ENCODE peak calls at places on chromosomes 2 and 18, in six cellular contexts. X is HCT116, Y is IMR-90, L is neuronal stem cell, R is psoas muscle, O is hepatocyte. M is an unnamed sample.
A peak's percentile ranks its signal among the peaks of the same experiment; 100 is the strongest.

GRCh38 chr18:41391616-41392610 is 563.1 kb upstream of the PIK3C3 start:
- DNase-seq in X (no peak), Y (peak; percentile 70), L (peak; percentile 51), R (peak; percentile 12), O (peak; percentile 85), M (peak; percentile 28)

GRCh38 chr2:112640800-112641675 is 4.7 kb upstream of the SLC20A1 start:
- DNase-seq in X (no peak), Y (peak; percentile 96), L (no peak), R (no peak), O (no peak), M (no peak)

GRCh38 chr2:185978634-185979405 is 240.2 kb downstream of the FSIP2 start:
- DNase-seq in X (peak; percentile 35), Y (peak; percentile 4), L (no peak), R (no peak), O (peak; percentile 10), M (no peak)

GRCh38 chr18:63831080-63831788 is 56.0 kb downstream of the SERPINB7 start:
- DNase-seq in X (no peak), Y (peak; percentile 84), L (no peak), R (no peak), O (no peak), M (no peak)

GRCh38 chr2:67522154-67522553 is 125.0 kb downstream of the ETAA1 start:
- DNase-seq in X (no peak), Y (no peak), L (no peak), R (no peak), O (no peak), M (no peak)

GRCh38 chr2:38517284-38517683 is 85.4 kb downstream of the HNRNPLL start:
- DNase-seq in X (no peak), Y (no peak), L (no peak), R (no peak), O (no peak), M (no peak)

GRCh38 chr2:26922638-26923466 is 47.6 kb upstream of the MAPRE3 start:
- DNase-seq in X (peak; percentile 47), Y (peak; percentile 6), L (no peak), R (peak; percentile 34), O (peak; percentile 73), M (no peak)

GRCh38 chr2:131010566-131010965 is 82.7 kb downstream of the FAM168B start:
- DNase-seq in X (no peak), Y (no peak), L (no peak), R (no peak), O (no peak), M (no peak)

GRCh38 chr18:31102020-31102684 is at the start of gene DSC2:
- DNase-seq in X (no peak), Y (no peak), L (peak; percentile 54), R (peak; percentile 17), O (peak; percentile 78), M (peak; percentile 89)

GRCh38 chr18:2683055-2683454 is 27.5 kb downstream of the SMCHD1 start:
- DNase-seq in X (no peak), Y (no peak), L (no peak), R (no peak), O (no peak), M (no peak)

GRCh38 chr2:25381502-25381901 is 39.8 kb upstream of the DNMT3A start:
- DNase-seq in X (no peak), Y (no peak), L (no peak), R (no peak), O (no peak), M (peak; percentile 6)

GRCh38 chr18:13643261-13643671 is 83.1 kb downstream of the FAM210A start:
- DNase-seq in X (no peak), Y (no peak), L (no peak), R (no peak), O (no peak), M (no peak)

GRCh38 chr18:55235094-55235461 is 275.8 kb upstream of the CCDC68 start:
- DNase-seq in X (no peak), Y (no peak), L (no peak), R (no peak), O (no peak), M (no peak)

GRCh38 chr2:74532222-74532621 is 2.5 kb downstream of the HTRA2 start:
- DNase-seq in X (no peak), Y (peak; percentile 66), L (no peak), R (no peak), O (no peak), M (no peak)

GRCh38 chr18:29660777-29661176 is 1381.8 kb downstream of the DSC3 start:
- DNase-seq in X (no peak), Y (no peak), L (no peak), R (no peak), O (no peak), M (no peak)

GRCh38 chr18:47775961-47776360 is 154.5 kb downstream of the SMAD2 start:
- DNase-seq in X (no peak), Y (peak; percentile 21), L (no peak), R (no peak), O (no peak), M (no peak)

GRCh38 chr2:127541849-127542630 is 6.6 kb downstream of the MYO7B start:
- DNase-seq in X (no peak), Y (no peak), L (no peak), R (peak; percentile 55), O (no peak), M (no peak)

GRCh38 chr2:237704476-237705224 is 77.3 kb downstream of the LRRFIP1 start:
- DNase-seq in X (no peak), Y (peak; percentile 64), L (no peak), R (no peak), O (no peak), M (no peak)

GRCh38 chr2:108855194-108855593 is 68.6 kb downstream of the CCDC138 start:
- DNase-seq in X (no peak), Y (peak; percentile 8), L (no peak), R (no peak), O (peak; percentile 11), M (no peak)

GRCh38 chr2:175012516-175012915 is 7.3 kb upstream of the CHN1 start:
- DNase-seq in X (no peak), Y (no peak), L (no peak), R (no peak), O (no peak), M (no peak)

GRCh38 chr18:5546660-5547059 is 2.9 kb upstream of the EPB41L3 start:
- DNase-seq in X (no peak), Y (peak; percentile 62), L (peak; percentile 42), R (peak; percentile 23), O (peak; percentile 68), M (no peak)

GRCh38 chr2:204024503-204024902 is 87.9 kb downstream of the ICOS start:
- DNase-seq in X (peak; percentile 19), Y (peak; percentile 20), L (peak; percentile 33), R (no peak), O (peak; percentile 63), M (no peak)

GRCh38 chr2:31901900-31902299 is 108.9 kb downstream of the MEMO1 start:
- DNase-seq in X (no peak), Y (no peak), L (no peak), R (no peak), O (no peak), M (no peak)

DNA sequence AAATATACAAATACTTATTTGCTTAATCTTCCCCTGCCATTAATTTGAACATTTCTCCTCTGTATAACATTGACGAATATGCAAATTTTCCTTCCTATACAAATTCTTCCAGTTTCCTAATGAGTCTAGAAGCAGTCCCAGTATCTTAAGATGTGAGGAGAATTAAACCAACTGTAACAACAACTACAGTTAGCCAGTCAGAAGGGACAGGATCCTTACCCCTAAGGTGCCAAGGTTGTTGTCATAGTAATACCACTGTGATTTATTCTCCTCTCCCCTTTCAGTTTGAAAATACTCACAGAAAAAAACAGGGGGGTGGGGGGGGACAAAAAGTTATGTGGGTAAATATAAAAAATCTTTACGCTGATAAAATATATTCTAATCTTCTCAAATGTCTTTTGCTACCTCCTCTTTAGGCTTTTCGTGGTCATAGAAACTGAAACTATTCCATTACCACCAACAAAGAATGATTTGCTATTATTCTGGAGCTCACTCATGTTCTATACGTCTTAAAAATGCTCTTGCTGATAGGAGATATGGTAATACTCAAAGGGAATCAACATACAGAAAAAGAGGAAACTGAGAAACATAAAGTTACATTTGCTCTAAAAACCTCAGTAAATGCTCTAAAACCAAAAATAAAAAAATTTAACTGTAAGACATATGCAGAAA is 107.6 kb downstream of the MEMO1 start:
- DNase-seq in X (no peak), Y (no peak), L (no peak), R (no peak), O (no peak), M (no peak)
- H3K36me3 ChIP-seq in X (no peaks in the 10 kb centered on the region), Y (peaks cover 11% of the 10 kb centered on the region), L (peaks cover 31% of the 10 kb centered on the region), R (no peaks in the 10 kb centered on the region), O (peaks cover 4% of the 10 kb centered on the region), M (no peaks in the 10 kb centered on the region)

GRCh38 chr2:206452242-206452641 is 8.9 kb downstream of the ADAM23 start:
- DNase-seq in X (no peak), Y (peak; percentile 11), L (no peak), R (no peak), O (no peak), M (no peak)
- H3K4me3 ChIP-seq in X (no peak overlapping the region), Y (no peak overlapping the region), L (no peak overlapping the region), R (no peak overlapping the region), O (no peak overlapping the region), M (no peak overlapping the region)

DNA sequence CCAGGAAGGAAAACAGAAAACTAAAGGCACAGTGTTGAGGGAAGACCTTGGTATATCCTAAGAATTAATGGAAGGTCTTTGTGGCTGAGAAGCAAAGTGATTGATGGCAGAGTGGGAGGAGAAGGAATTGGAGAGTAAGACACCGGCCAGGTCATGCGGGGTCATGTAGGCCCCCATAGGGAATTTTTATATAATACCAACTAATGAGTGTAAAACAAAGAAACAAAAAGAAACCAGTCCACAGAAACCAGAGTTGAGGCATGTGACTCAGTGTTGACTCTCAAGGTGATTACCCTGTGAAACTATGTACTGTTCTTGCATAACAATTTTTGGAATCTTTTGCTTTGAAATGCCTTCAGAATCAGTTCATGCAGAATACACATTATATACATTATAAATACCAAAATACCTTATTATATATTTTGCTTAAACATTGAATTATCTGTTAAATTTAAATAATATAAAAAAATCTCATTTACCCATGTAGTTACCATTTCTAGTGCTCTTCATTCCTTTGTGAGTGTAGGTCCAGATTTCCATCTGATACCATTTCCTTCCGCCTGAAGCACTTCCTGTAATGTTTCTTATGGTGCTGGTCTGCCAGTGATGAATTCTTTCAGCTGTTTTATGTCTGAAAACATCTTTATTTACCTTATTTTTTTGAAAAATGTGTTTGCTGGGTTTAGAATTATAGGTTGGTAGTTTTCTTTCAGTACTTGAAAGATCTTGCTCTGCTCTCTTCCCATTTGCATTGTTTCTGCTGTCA is 8.6 kb downstream of the CLIP4 start:
- DNase-seq in X (peak; percentile 77), Y (peak; percentile 91), L (no peak), R (no peak), O (peak; percentile 21), M (no peak)
- H3K4me1 ChIP-seq in X (peaks cover 19% of the 10 kb centered on the region), Y (peaks cover 5% of the 10 kb centered on the region), L (no peaks in the 10 kb centered on the region), R (peaks cover 24% of the 10 kb centered on the region), O (peaks cover 6% of the 10 kb centered on the region), M (no peaks in the 10 kb centered on the region)

DNA sequence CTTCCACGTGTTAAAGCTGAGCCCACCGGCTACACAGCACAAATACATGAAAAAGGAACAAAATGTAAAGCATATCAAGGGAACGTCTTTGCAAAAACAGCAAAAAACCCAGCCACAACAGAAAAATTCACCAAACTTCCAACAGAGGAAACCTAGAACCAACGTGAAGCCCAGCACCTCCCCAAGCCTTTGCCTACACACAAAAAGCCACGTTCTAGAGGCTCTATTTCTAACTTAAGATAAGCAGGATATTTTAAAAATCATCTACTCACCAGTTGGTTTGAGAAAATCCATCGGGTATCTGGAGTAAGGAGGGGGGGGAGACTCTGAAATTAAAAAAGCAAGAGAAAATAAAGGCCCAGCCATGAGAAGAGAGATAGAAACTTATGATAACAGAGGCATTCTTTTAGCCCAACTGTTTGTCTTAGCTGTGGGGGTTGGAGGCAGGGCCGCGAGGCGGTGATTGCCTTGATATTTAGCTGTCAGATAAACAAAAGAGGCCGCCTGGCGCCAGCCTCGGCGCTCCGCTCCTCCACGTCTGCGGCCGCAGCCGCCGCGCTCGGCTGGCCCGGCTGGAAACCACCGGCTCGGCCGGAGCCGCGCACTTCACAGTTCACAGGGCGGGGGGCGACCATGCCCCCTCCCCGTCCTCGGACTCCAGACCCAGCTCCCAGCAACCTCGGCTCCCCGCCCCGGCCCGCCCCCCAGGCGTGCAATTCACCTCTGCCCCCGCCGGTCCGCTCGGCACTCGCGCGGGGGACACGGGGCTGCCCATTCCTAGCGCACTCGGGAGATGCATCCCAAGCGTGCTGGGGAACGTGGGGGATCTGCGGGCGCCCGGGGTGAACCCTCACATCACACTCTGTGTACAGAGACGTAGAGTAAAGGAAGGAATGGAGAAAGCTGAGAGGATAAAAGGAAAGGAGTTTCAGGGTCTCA is 2.4 kb downstream of the SMAD7 start:
- DNase-seq in X (no peak), Y (peak; percentile 86), L (no peak), R (peak; percentile 43), O (peak; percentile 85), M (peak; percentile 79)
- H3K36me3 ChIP-seq in X (no peaks in the 10 kb centered on the region), Y (peaks cover 33% of the 10 kb centered on the region), L (peaks cover 8% of the 10 kb centered on the region), R (no peaks in the 10 kb centered on the region), O (no peaks in the 10 kb centered on the region), M (no peaks in the 10 kb centered on the region)

M was measured in mucosa of descending colon.